ENCODE peak calls at places on chromosomes 7 and 10, in ten cellular contexts. X is uterus; H is CD4-positive, alpha-beta memory T cell; K is iPS DF 6.9; Z is BE2C; F is PC-3; O is A673; E is ascending aorta; L is IMR-90; C is upper lobe of right lung. U is an unnamed sample. For H3K27me3, the result is how much of the 10 kb centered on the place peaks cover.

GRCh38 chr10:126902157-126902556 is 3.1 kb upstream of the DOCK1 start:
- DNase-seq in L (peak), F (peak), K (no peak), Z (no peak), H (no peak), C (no peak), O (peak), X (no peak), E (no peak), U (no peak)

GRCh38 chr7:6576024-6576866 is 1.0 kb upstream of the ZDHHC4 start:
- DNase-seq in K (no peak), X (no peak), O (no peak), L (no peak), Z (peak), E (no peak), F (peak), H (no peak), C (no peak), U (peak)

GRCh38 chr7:98352621-98353020 is 48.3 kb downstream of the BAIAP2L1 start:
- DNase-seq in K (no peak), C (no peak), X (no peak), E (no peak), O (no peak), F (peak), L (peak), Z (no peak), H (no peak), U (no peak)

GRCh38 chr7:91424372-91424771 is 160.1 kb downstream of the FZD1 start:
- DNase-seq in F (no peak), E (no peak), H (no peak), O (peak), C (no peak), K (no peak), Z (no peak), L (no peak), X (no peak), U (peak)

GRCh38 chr10:92110039-92110794 is 180.7 kb downstream of the CPEB3 start:
- DNase-seq in H (no peak), O (no peak), L (peak), Z (no peak), K (no peak), E (no peak), X (no peak), C (no peak), F (peak), U (no peak)

GRCh38 chr10:91340613-91341362 is 69.4 kb upstream of the HECTD2 start:
- DNase-seq in F (peak), H (no peak), E (peak), C (no peak), K (no peak), O (peak), X (no peak), L (peak), Z (peak), U (no peak)

GRCh38 chr10:90530526-90530925 is 327.3 kb downstream of the HTR7 start:
- DNase-seq in K (no peak), O (no peak), H (no peak), Z (no peak), E (no peak), C (no peak), X (no peak), L (no peak), F (no peak), U (no peak)

GRCh38 chr7:97503367-97504094 is 228.4 kb upstream of the TAC1 start:
- DNase-seq in E (no peak), F (no peak), C (no peak), L (no peak), K (no peak), H (no peak), O (no peak), Z (no peak), X (no peak), U (no peak)

GRCh38 chr7:134813668-134814067 is 34.2 kb downstream of the CALD1 start:
- DNase-seq in Z (no peak), E (no peak), F (no peak), X (no peak), K (no peak), O (peak), H (no peak), C (no peak), L (peak), U (no peak)

GRCh38 chr7:57202274-57202673 is 70.0 kb upstream of the ZNF479 start:
- DNase-seq in C (peak), E (no peak), O (no peak), H (no peak), L (no peak), Z (no peak), F (no peak), K (no peak), X (no peak), U (no peak)

GRCh38 chr7:20542594-20542993 is 72.9 kb upstream of the ABCB5 start:
- DNase-seq in C (no peak), X (no peak), K (no peak), Z (peak), E (no peak), O (no peak), L (no peak), F (peak), H (no peak), U (no peak)

GRCh38 chr10:74255800-74256422 is 104.9 kb downstream of the ADK start:
- DNase-seq in X (no peak), Z (no peak), F (peak), H (no peak), E (no peak), L (peak), O (peak), C (no peak), K (no peak), U (peak)

DNA sequence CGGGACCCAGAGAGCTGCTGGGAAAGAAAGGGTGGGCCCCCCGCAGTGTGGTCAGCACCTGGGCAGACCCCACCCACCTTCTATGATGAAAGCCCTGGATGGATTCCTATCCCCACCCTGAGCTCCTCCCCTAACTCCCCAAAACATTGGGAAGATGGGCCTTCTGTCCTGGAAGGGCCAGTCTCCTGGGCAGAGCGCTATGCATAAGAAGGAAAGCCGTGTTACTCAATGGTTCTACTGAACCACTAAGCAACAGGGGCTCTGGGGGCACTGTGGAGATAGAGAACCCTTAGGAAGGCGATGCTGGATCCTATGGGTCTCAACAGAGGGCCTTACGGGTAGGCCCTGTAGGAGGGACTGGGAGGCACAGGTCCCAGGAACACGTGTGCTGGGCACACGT is 30.7 kb upstream of the INSIG1 start:
- DNase-seq in L (no peak), O (no peak), C (no peak), H (no peak), K (no peak), Z (no peak), E (no peak), F (no peak), X (no peak), U (no peak)
- H3K27me3 ChIP-seq in L (under half), O (under half), C (under half), H (under half), K (under half), Z (under half), E (under half), F (under half), X (under half), U (under half)

GRCh38 chr10:46548781-46549090 is 7.7 kb downstream of the GPRIN2 start:
- DNase-seq in L (no peak), F (no peak), H (no peak), C (no peak), X (no peak), Z (no peak), K (no peak), E (no peak), O (no peak), U (no peak)

GRCh38 chr10:46549171-46550075 is 7.0 kb downstream of the GPRIN2 start:
- DNase-seq in E (peak), C (peak), L (no peak), H (no peak), X (no peak), Z (peak), F (no peak), O (no peak), K (no peak), U (peak)

GRCh38 chr10:46547331-46547880 is 9.1 kb downstream of the GPRIN2 start:
- DNase-seq in E (peak), H (no peak), Z (peak), C (peak), O (no peak), K (no peak), L (no peak), F (no peak), X (no peak), U (peak)

GRCh38 chr10:46546591-46547330 is 9.7 kb downstream of the GPRIN2 start:
- DNase-seq in K (no peak), E (peak), Z (peak), F (peak), C (peak), X (no peak), L (no peak), H (no peak), O (no peak), U (peak)

GRCh38 chr10:46547881-46548780 is 8.3 kb downstream of the GPRIN2 start:
- DNase-seq in K (no peak), Z (peak), O (no peak), C (peak), H (no peak), X (no peak), F (peak), E (peak), L (peak), U (peak)
- H3K27me3 ChIP-seq in K (under half), Z (under half), O (under half), C (under half), H (under half), X (under half), F (under half), E (under half), L (under half), U (under half)

DNA sequence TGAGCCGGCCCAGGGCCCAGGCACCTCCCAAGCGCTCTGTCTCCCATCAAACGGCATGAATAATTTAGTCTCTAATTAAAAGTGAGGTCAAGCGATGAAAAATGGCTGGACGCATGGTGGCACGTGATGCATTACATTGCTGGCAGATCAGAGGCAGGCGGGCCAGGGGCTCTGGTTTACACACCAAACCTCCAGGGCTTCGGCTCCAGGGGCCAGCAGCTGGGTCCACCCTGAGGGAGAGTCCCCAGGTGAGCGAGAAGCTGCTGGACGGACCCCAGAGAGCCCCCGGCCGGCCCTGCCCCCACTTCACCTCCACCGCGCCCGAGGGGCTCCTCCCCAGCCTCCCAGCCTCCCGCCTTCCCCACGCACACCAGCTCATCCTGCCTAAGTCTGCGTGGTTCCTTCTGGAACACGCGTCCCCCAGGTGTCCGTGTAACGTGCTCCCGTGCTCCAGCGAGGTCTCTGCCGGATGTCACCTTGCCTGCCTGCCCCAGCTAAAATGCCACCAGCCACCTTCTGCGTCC is 23.2 kb downstream of the UNCX start:
- DNase-seq in Z (no peak), L (no peak), E (no peak), F (no peak), C (no peak), H (no peak), O (no peak), X (no peak), K (no peak), U (no peak)
- H3K27me3 ChIP-seq in Z (half or more), L (half or more), E (under half), F (under half), C (half or more), H (under half), O (under half), X (under half), K (under half), U (under half)

DNA sequence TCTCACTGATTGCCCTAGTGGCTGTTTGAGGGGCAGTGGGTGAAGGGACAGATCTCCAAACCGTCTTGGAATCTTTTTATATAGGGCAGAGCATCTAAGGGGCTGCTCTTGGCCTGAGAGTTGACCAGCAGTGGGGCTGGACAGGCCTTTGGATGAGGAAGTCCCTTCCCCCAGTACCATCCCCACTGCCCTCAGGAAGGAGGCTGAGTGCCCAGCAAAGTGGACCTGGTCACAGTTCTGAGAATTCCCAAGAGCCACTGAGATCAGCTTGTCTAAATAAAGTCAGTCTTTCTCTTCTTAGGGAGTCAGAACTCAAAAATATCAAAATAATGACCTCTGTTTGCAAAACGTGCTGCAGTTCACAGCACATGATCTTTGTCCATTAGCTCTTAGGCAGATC is 5.6 kb downstream of the GDF10 start:
- DNase-seq in E (no peak), L (no peak), O (no peak), Z (no peak), H (no peak), C (no peak), F (no peak), X (no peak), K (no peak), U (no peak)
- H3K27me3 ChIP-seq in E (under half), L (half or more), O (under half), Z (under half), H (under half), C (under half), F (under half), X (under half), K (under half), U (under half)

U was measured in WERI-Rb-1.